ENCODE peak calls at places on chromosome 14, in five cellular contexts. P, U, B, V and M are unnamed samples.

GRCh38 chr14:34374998-34375740 is 86.9 kb downstream of the SPTSSA start:
- DNase-seq in V (no peak), B (no peak), P (no peak), U (no peak), M (no peak)

GRCh38 chr14:98819132-98819866 is 452.7 kb downstream of the BCL11B start:
- DNase-seq in V (peak), U (no peak), B (no peak), P (no peak), M (no peak)

GRCh38 chr14:63178912-63179311 is 25.3 kb upstream of the RHOJ start:
- DNase-seq in P (peak), U (no peak), B (no peak), V (no peak), M (peak)

GRCh38 chr14:88166616-88167015 is 156.5 kb downstream of the KCNK10 start:
- DNase-seq in P (peak), B (no peak), V (no peak), U (no peak), M (no peak)

GRCh38 chr14:54585214-54585613 is 18.3 kb downstream of the SAMD4A start:
- DNase-seq in B (no peak), P (no peak), U (no peak), V (no peak), M (no peak)

GRCh38 chr14:40623641-40624040 is 983.0 kb upstream of the LRFN5 start:
- DNase-seq in B (no peak), V (no peak), P (no peak), U (no peak), M (no peak)

GRCh38 chr14:100709252-100709955 is 17.3 kb upstream of the DLK1 start:
- DNase-seq in U (no peak), V (no peak), B (peak), P (no peak), M (peak)

GRCh38 chr14:106694638-106695393 is 1168.4 kb downstream of the TMEM121 start:
- DNase-seq in V (no peak), B (peak), P (no peak), U (no peak), M (no peak)

GRCh38 chr14:59543873-59544272 is 32.7 kb downstream of the CCDC175 start:
- DNase-seq in V (no peak), U (peak), P (no peak), B (no peak), M (no peak)

GRCh38 chr14:30610719-30611388 is 11.3 kb upstream of the SCFD1 start:
- DNase-seq in B (no peak), P (peak), V (peak), U (peak), M (peak)